ENCODE peak calls at places on chromosomes 4 and X, in eight cellular contexts. One of them, this sample, is unnamed.

GRCh38 chr4:102533916-102534315 is 32.8 kb downstream of the NFKB1 start:
- DNase-seq in fibroblast of mammary gland: no peak
- DNase-seq in NCI-H748 treated with DMSO at 0.1 percent for 48 hours: peak
- DNase-seq in iris pigment epithelial cell: no peak
- DNase-seq in NCI-H524: no peak
- DNase-seq in GM19239: no peak
- DNase-seq in NCI-H1105: no peak
- DNase-seq in bronchial epithelial cell: peak
- DNase-seq in this sample: no peak

GRCh38 chr4:19735012-19735411 is 516.7 kb upstream of the SLIT2 start:
- DNase-seq in bronchial epithelial cell: no peak
- DNase-seq in NCI-H748 treated with DMSO at 0.1 percent for 48 hours: no peak
- DNase-seq in iris pigment epithelial cell: peak
- DNase-seq in NCI-H524: no peak
- DNase-seq in NCI-H1105: no peak
- DNase-seq in GM19239: no peak
- DNase-seq in fibroblast of mammary gland: no peak
- DNase-seq in this sample: peak

GRCh38 chr4:187108846-187109245 is 385.2 kb upstream of the FAT1 start:
- DNase-seq in NCI-H748 treated with DMSO at 0.1 percent for 48 hours: no peak
- DNase-seq in NCI-H524: no peak
- DNase-seq in fibroblast of mammary gland: no peak
- DNase-seq in GM19239: no peak
- DNase-seq in iris pigment epithelial cell: no peak
- DNase-seq in bronchial epithelial cell: no peak
- DNase-seq in NCI-H1105: no peak
- DNase-seq in this sample: peak

GRCh38 chr4:169009281-169010124 is 552 bp downstream of the CBR4 start:
- DNase-seq in NCI-H748 treated with DMSO at 0.1 percent for 48 hours: peak
- DNase-seq in iris pigment epithelial cell: peak
- DNase-seq in GM19239: no peak
- DNase-seq in NCI-H1105: peak
- DNase-seq in NCI-H524: peak
- DNase-seq in fibroblast of mammary gland: peak
- DNase-seq in bronchial epithelial cell: peak
- DNase-seq in this sample: peak

GRCh38 chr4:119124314-119124713 is 11.3 kb upstream of the MYOZ2 start:
- DNase-seq in GM19239: no peak
- DNase-seq in iris pigment epithelial cell: peak
- DNase-seq in NCI-H1105: no peak
- DNase-seq in NCI-H524: no peak
- DNase-seq in fibroblast of mammary gland: peak
- DNase-seq in bronchial epithelial cell: no peak
- DNase-seq in NCI-H748 treated with DMSO at 0.1 percent for 48 hours: no peak
- DNase-seq in this sample: peak

GRCh38 chrX:2325076-2325784 is 175.5 kb downstream of the DHRSX start:
- DNase-seq in GM19239: no peak
- DNase-seq in iris pigment epithelial cell: peak
- DNase-seq in fibroblast of mammary gland: peak
- DNase-seq in NCI-H1105: no peak
- DNase-seq in NCI-H524: no peak
- DNase-seq in bronchial epithelial cell: peak
- DNase-seq in NCI-H748 treated with DMSO at 0.1 percent for 48 hours: no peak
- DNase-seq in this sample: peak

GRCh38 chr4:13647012-13647411 is 19.5 kb upstream of the BOD1L1 start:
- DNase-seq in bronchial epithelial cell: no peak
- DNase-seq in NCI-H1105: no peak
- DNase-seq in iris pigment epithelial cell: no peak
- DNase-seq in fibroblast of mammary gland: no peak
- DNase-seq in GM19239: no peak
- DNase-seq in NCI-H524: no peak
- DNase-seq in NCI-H748 treated with DMSO at 0.1 percent for 48 hours: no peak
- DNase-seq in this sample: no peak

GRCh38 chr4:141391293-141391692 is 170.6 kb downstream of the ZNF330 start:
- DNase-seq in GM19239: no peak
- DNase-seq in iris pigment epithelial cell: peak
- DNase-seq in NCI-H524: no peak
- DNase-seq in NCI-H748 treated with DMSO at 0.1 percent for 48 hours: no peak
- DNase-seq in NCI-H1105: no peak
- DNase-seq in bronchial epithelial cell: peak
- DNase-seq in fibroblast of mammary gland: peak
- DNase-seq in this sample: peak

GRCh38 chr4:139814285-139815015 is 148.8 kb downstream of the MGST2 start:
- DNase-seq in bronchial epithelial cell: peak
- DNase-seq in iris pigment epithelial cell: peak
- DNase-seq in NCI-H748 treated with DMSO at 0.1 percent for 48 hours: peak
- DNase-seq in NCI-H524: no peak
- DNase-seq in GM19239: no peak
- DNase-seq in NCI-H1105: peak
- DNase-seq in fibroblast of mammary gland: peak
- DNase-seq in this sample: peak

GRCh38 chr4:101411926-101412325 is 64.6 kb upstream of the PPP3CA start:
- DNase-seq in NCI-H524: no peak
- DNase-seq in NCI-H748 treated with DMSO at 0.1 percent for 48 hours: peak
- DNase-seq in iris pigment epithelial cell: no peak
- DNase-seq in NCI-H1105: no peak
- DNase-seq in bronchial epithelial cell: peak
- DNase-seq in fibroblast of mammary gland: no peak
- DNase-seq in GM19239: no peak
- DNase-seq in this sample: no peak

GRCh38 chrX:39174761-39175417 is 373.6 kb downstream of the MID1IP1 start:
- DNase-seq in fibroblast of mammary gland: peak
- DNase-seq in NCI-H524: no peak
- DNase-seq in GM19239: no peak
- DNase-seq in bronchial epithelial cell: no peak
- DNase-seq in NCI-H1105: peak
- DNase-seq in iris pigment epithelial cell: no peak
- DNase-seq in NCI-H748 treated with DMSO at 0.1 percent for 48 hours: peak
- DNase-seq in this sample: no peak

GRCh38 chrX:48897157-48897620 is 379 bp downstream of the TIMM17B start:
- DNase-seq in iris pigment epithelial cell: peak
- DNase-seq in fibroblast of mammary gland: peak
- DNase-seq in bronchial epithelial cell: peak
- DNase-seq in NCI-H524: peak
- DNase-seq in GM19239: no peak
- DNase-seq in NCI-H1105: peak
- DNase-seq in NCI-H748 treated with DMSO at 0.1 percent for 48 hours: peak
- DNase-seq in this sample: peak

GRCh38 chrX:11321986-11322385 is 28.8 kb downstream of the AMELX start:
- DNase-seq in bronchial epithelial cell: no peak
- DNase-seq in NCI-H748 treated with DMSO at 0.1 percent for 48 hours: no peak
- DNase-seq in NCI-H524: no peak
- DNase-seq in GM19239: no peak
- DNase-seq in iris pigment epithelial cell: no peak
- DNase-seq in fibroblast of mammary gland: peak
- DNase-seq in NCI-H1105: no peak
- DNase-seq in this sample: peak

GRCh38 chrX:68889244-68889643 is 60.4 kb downstream of the EFNB1 start:
- DNase-seq in bronchial epithelial cell: no peak
- DNase-seq in GM19239: no peak
- DNase-seq in iris pigment epithelial cell: no peak
- DNase-seq in NCI-H524: no peak
- DNase-seq in fibroblast of mammary gland: no peak
- DNase-seq in NCI-H1105: no peak
- DNase-seq in NCI-H748 treated with DMSO at 0.1 percent for 48 hours: no peak
- DNase-seq in this sample: no peak

GRCh38 chr4:186016796-186017195 is 52.2 kb upstream of the TLR3 start:
- DNase-seq in GM19239: no peak
- DNase-seq in bronchial epithelial cell: no peak
- DNase-seq in NCI-H1105: no peak
- DNase-seq in fibroblast of mammary gland: no peak
- DNase-seq in NCI-H524: no peak
- DNase-seq in NCI-H748 treated with DMSO at 0.1 percent for 48 hours: no peak
- DNase-seq in iris pigment epithelial cell: no peak
- DNase-seq in this sample: no peak

GRCh38 chr4:687048-687974 is 1.6 kb downstream of the SLC49A3 start:
- DNase-seq in GM19239: no peak
- DNase-seq in NCI-H1105: no peak
- DNase-seq in bronchial epithelial cell: peak
- DNase-seq in NCI-H748 treated with DMSO at 0.1 percent for 48 hours: no peak
- DNase-seq in iris pigment epithelial cell: peak
- DNase-seq in NCI-H524: no peak
- DNase-seq in fibroblast of mammary gland: peak
- DNase-seq in this sample: peak

GRCh38 chrX:40068048-40068447 is 29.7 kb downstream of the BCOR start:
- DNase-seq in bronchial epithelial cell: peak
- DNase-seq in NCI-H748 treated with DMSO at 0.1 percent for 48 hours: peak
- DNase-seq in fibroblast of mammary gland: peak
- DNase-seq in GM19239: no peak
- DNase-seq in NCI-H524: peak
- DNase-seq in NCI-H1105: no peak
- DNase-seq in iris pigment epithelial cell: no peak
- DNase-seq in this sample: no peak

GRCh38 chr4:3285558-3286334 is 7.1 kb upstream of the RGS12 start:
- DNase-seq in NCI-H1105: no peak
- DNase-seq in bronchial epithelial cell: no peak
- DNase-seq in fibroblast of mammary gland: peak
- DNase-seq in iris pigment epithelial cell: peak
- DNase-seq in NCI-H748 treated with DMSO at 0.1 percent for 48 hours: no peak
- DNase-seq in NCI-H524: no peak
- DNase-seq in GM19239: no peak
- DNase-seq in this sample: peak

GRCh38 chr4:128528793-128529553 is 241.4 kb upstream of the PGRMC2 start:
- DNase-seq in bronchial epithelial cell: peak
- DNase-seq in iris pigment epithelial cell: peak
- DNase-seq in GM19239: no peak
- DNase-seq in NCI-H524: no peak
- DNase-seq in fibroblast of mammary gland: peak
- DNase-seq in NCI-H1105: no peak
- DNase-seq in NCI-H748 treated with DMSO at 0.1 percent for 48 hours: no peak
- DNase-seq in this sample: peak

This sample was measured in amniotic epithelial cell.